ENCODE peak calls at places on chromosomes 16 and 17, in nine cellular contexts. U is GM23248, I is IMR-90, Y is heart right ventricle, K is tibial nerve, H is uterus, T is mesendoderm, J is ovary, Z is transverse colon. C is an unnamed sample. For H3K4me1, the result is how much of the 10 kb centered on the place peaks cover.

GRCh38 chr17:7922499-7923289 is 6.6 kb upstream of the RNF227 start:
- DNase-seq in U (peak), I (peak), Y (peak), K (peak), H (peak), T (peak), J (peak), Z (peak), C (peak)

GRCh38 chr17:44935116-44935515 is 12.5 kb downstream of the KIF18B start:
- DNase-seq in U (no peak), I (no peak), Y (no peak), K (no peak), H (no peak), T (no peak), J (no peak), Z (no peak), C (no peak)

GRCh38 chr17:27762527-27763305 is 37.6 kb downstream of the NOS2 start:
- DNase-seq in U (peak), I (peak), Y (no peak), K (no peak), H (no peak), T (peak), J (no peak), Z (no peak), C (peak)

GRCh38 chr17:73998246-73999220 is 204.9 kb upstream of the RPL38 start:
- DNase-seq in U (peak), I (no peak), Y (peak), K (no peak), H (peak), T (peak), J (no peak), Z (peak), C (peak)

GRCh38 chr17:8628609-8629169 is 1.8 kb downstream of the MYH10 start:
- DNase-seq in U (peak), I (no peak), Y (no peak), K (no peak), H (no peak), T (peak), J (no peak), Z (no peak), C (no peak)

GRCh38 chr16:79929260-79929977 is 328.9 kb upstream of the MAF start:
- DNase-seq in U (no peak), I (no peak), Y (no peak), K (no peak), H (peak), T (no peak), J (no peak), Z (no peak), C (no peak)

GRCh38 chr16:3084969-3085670 is 14.0 kb downstream of the ZSCAN10 start:
- DNase-seq in U (no peak), I (no peak), Y (no peak), K (no peak), H (no peak), T (no peak), J (no peak), Z (no peak), C (no peak)

GRCh38 chr16:20867585-20867984 is 32.6 kb downstream of the DCUN1D3 start:
- DNase-seq in U (peak), I (peak), Y (no peak), K (no peak), H (no peak), T (no peak), J (no peak), Z (no peak), C (no peak)

GRCh38 chr16:70627696-70628095 is 18.7 kb upstream of the IL34 start:
- DNase-seq in U (no peak), I (no peak), Y (no peak), K (no peak), H (no peak), T (no peak), J (no peak), Z (no peak), C (no peak)

GRCh38 chr17:65108152-65108551 is 29.0 kb upstream of the RGS9 start:
- DNase-seq in U (no peak), I (no peak), Y (no peak), K (no peak), H (no peak), T (no peak), J (no peak), Z (no peak), C (no peak)

GRCh38 chr17:39195568-39196160 is 1.8 kb downstream of the CACNB1 start:
- DNase-seq in U (peak), I (no peak), Y (no peak), K (no peak), H (no peak), T (no peak), J (no peak), Z (peak), C (no peak)

GRCh38 chr17:31252741-31253140 is 44.3 kb downstream of the OMG start:
- DNase-seq in U (no peak), I (no peak), Y (no peak), K (no peak), H (no peak), T (no peak), J (no peak), Z (no peak), C (no peak)

GRCh38 chr17:82962163-82962720 is 117.2 kb upstream of the METRNL start:
- DNase-seq in U (peak), I (peak), Y (no peak), K (no peak), H (no peak), T (no peak), J (peak), Z (no peak), C (no peak)

GRCh38 chr16:79294568-79294967 is 306.0 kb downstream of the MAF start:
- DNase-seq in U (no peak), I (no peak), Y (no peak), K (no peak), H (no peak), T (no peak), J (no peak), Z (no peak), C (no peak)

GRCh38 chr17:40900819-40901356 is 15.8 kb upstream of the KRT20 start:
- DNase-seq in U (no peak), I (no peak), Y (no peak), K (no peak), H (no peak), T (no peak), J (no peak), Z (no peak), C (no peak)

GRCh38 chr17:5069724-5070123 is 8.5 kb upstream of the ZFP3 start:
- DNase-seq in U (no peak), I (peak), Y (no peak), K (no peak), H (no peak), T (no peak), J (no peak), Z (no peak), C (no peak)

GRCh38 chr16:68075980-68076379 is 9.2 kb upstream of the NFATC3 start:
- DNase-seq in U (no peak), I (no peak), Y (no peak), K (no peak), H (no peak), T (no peak), J (no peak), Z (no peak), C (no peak)

GRCh38 chr17:73293480-73293911 is 18.3 kb downstream of the CDC42EP4 start:
- DNase-seq in U (peak), I (peak), Y (no peak), K (peak), H (peak), T (no peak), J (peak), Z (peak), C (no peak)

GRCh38 chr16:27237229-27238015 is 31.1 kb downstream of the NSMCE1 start:
- DNase-seq in U (no peak), I (no peak), Y (no peak), K (no peak), H (peak), T (no peak), J (peak), Z (no peak), C (no peak)

GRCh38 chr17:78609198-78609597 is 32.0 kb upstream of the DNAH17 start:
- DNase-seq in U (no peak), I (no peak), Y (no peak), K (no peak), H (no peak), T (no peak), J (no peak), Z (no peak), C (no peak)
- H3K4me3 ChIP-seq in U (no peak), I (no peak), Y (no peak), K (no peak), H (no peak), T (no peak), J (no peak), Z (no peak), C (no peak)

DNA sequence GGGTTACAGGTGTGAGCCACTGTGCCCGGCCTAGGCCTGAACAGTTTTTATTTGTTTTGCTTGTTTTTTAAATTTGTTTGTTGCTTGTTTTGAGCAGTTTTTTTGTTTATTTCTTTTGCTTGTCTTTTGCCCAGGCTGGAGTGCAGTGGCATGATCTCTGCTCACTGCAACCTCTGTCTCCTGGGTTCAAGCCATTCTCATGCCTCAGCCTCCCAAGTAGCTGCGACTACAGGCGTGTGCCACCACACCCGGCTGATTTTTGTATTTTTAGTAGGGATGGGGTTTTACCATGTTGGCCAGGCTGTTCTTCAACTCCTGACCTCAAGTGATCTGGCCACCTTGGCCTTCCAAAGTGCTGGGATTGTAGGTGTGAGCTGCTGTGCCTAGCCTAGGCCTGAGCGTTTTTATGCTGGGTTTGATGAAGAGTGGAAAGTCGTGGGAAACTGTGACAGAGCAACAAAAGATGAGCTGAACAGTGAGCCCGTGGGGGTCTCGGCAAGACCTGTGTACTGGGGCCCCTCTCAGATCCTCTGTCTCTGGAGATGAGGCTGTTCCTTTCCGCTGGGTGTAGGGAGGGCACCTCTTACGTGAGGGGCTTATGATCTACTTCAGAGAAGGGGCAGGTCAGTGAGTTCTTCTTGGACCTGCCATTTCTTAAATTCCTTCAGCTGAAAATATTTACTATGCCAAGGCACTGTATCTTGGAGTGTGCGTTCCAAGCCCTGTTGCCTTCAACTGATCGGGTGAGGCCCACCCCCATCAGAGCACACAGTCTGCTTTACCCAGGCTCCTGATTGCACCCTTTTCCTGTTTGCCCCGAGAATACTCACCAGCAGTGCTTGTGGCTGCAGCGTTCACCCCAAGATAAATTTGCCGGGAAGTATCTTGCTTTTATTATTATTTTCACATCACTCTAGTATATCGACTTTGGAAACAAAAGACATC is 322.1 kb downstream of the SEC14L1 start:
- DNase-seq in U (no peak), I (no peak), Y (no peak), K (no peak), H (no peak), T (no peak), J (no peak), Z (no peak), C (no peak)
- H3K4me1 ChIP-seq in U (under half), I (under half), Y (half or more), K (under half), H (under half), T (under half), J (under half), Z (under half), C (under half)

GRCh38 chr17:48483004-48483403 is 47.8 kb downstream of the HOXB1 start:
- DNase-seq in U (peak), I (no peak), Y (no peak), K (no peak), H (no peak), T (no peak), J (no peak), Z (no peak), C (no peak)

GRCh38 chr17:48484256-48484655 is 46.6 kb downstream of the HOXB1 start:
- DNase-seq in U (peak), I (peak), Y (no peak), K (no peak), H (no peak), T (no peak), J (no peak), Z (no peak), C (no peak)

GRCh38 chr17:48486557-48486956 is 44.3 kb downstream of the HOXB1 start:
- DNase-seq in U (peak), I (peak), Y (no peak), K (no peak), H (no peak), T (peak), J (no peak), Z (no peak), C (no peak)

GRCh38 chr17:48484850-48485249 is 46.0 kb downstream of the HOXB1 start:
- DNase-seq in U (peak), I (peak), Y (no peak), K (no peak), H (no peak), T (no peak), J (no peak), Z (no peak), C (no peak)

GRCh38 chr17:48483471-48484131 is 47.2 kb downstream of the HOXB1 start:
- DNase-seq in U (peak), I (peak), Y (no peak), K (no peak), H (no peak), T (peak), J (no peak), Z (peak), C (peak)
- H3K4me3 ChIP-seq in U (peak), I (no peak), Y (no peak), K (no peak), H (no peak), T (no peak), J (no peak), Z (no peak), C (no peak)

DNA sequence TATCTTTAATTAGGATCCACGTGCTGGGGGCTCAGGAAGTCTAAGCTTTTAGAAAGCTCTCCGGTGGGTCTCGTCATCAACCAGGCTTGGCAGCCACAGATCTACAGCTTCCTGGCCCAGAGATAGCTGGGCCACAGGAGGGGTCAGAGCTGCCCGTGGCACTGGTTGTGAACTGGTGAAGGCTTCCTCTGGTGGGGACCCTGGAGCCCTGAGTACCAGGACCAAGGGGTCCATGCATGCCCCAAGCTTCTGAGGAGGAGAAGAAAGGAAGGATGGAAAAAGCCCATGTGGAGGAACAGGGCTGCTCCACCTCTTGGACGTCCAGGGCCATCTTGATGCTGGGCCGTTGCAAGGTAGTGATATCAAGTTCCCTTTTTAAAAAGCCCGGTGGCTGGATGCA is 13.3 kb downstream of the RMI2 start:
- DNase-seq in U (no peak), I (no peak), Y (no peak), K (no peak), H (no peak), T (no peak), J (no peak), Z (no peak), C (no peak)
- H3K4me1 ChIP-seq in U (half or more), I (half or more), Y (under half), K (under half), H (under half), T (under half), J (under half), Z (under half), C (under half)

GRCh38 chr17:42281571-42282096 is 5.4 kb upstream of the STAT5B start:
- DNase-seq in U (no peak), I (no peak), Y (no peak), K (no peak), H (no peak), T (no peak), J (peak), Z (no peak), C (no peak)

GRCh38 chr17:42277342-42277712 is 1.1 kb upstream of the STAT5B start:
- DNase-seq in U (no peak), I (no peak), Y (no peak), K (no peak), H (no peak), T (no peak), J (no peak), Z (peak), C (no peak)

GRCh38 chr17:42276609-42277341 is 584 bp upstream of the STAT5B start:
- DNase-seq in U (peak), I (peak), Y (peak), K (peak), H (peak), T (peak), J (peak), Z (peak), C (peak)

GRCh38 chr17:42282478-42283080 is 5.7 kb upstream of the STAT5A start:
- DNase-seq in U (no peak), I (no peak), Y (no peak), K (no peak), H (no peak), T (peak), J (peak), Z (no peak), C (no peak)

DNA sequence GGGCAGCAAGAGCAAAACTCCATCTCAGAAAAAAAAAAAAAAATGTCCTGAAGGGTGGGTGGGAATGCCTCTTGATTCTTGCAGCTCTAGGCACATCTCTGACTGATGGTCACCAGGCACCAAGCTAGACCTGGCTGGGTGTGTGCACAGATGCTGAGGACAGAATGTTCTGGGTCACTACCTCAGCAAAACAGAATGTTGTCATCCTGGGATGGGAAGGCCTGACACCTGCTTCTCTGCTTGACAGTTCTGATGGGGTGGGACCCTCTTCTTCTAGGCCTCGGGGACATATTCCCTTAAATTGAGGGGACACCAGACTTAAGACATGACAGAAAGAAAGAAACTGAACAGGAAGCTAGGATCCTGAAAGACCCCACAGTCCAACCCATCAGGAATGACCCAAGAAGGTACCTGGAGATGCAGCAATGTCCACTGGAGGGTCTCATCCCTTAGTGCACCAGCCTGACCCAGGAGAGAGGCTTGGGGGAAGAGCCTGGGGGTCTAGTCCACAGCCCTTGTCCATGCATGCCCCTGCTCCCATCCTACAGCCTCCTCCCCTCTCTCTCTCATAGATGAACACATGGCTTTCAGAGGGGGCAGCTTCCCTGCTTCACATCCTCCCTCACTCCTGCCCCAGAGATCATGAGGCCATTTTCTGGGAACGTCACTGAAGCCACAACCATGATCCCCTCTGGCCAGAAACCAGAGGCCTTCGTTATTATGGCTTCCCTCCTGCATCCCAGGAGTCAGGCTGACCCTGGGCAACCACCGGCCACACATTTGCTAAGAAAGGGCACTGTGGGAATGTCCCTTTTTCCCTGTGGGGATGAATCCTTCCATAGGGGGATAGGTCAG is 3.8 kb upstream of the STAT5B start:
- DNase-seq in U (no peak), I (no peak), Y (no peak), K (no peak), H (no peak), T (no peak), J (peak), Z (no peak), C (no peak)
- H3K4me3 ChIP-seq in U (no peak), I (no peak), Y (no peak), K (no peak), H (no peak), T (no peak), J (no peak), Z (no peak), C (no peak)

DNA sequence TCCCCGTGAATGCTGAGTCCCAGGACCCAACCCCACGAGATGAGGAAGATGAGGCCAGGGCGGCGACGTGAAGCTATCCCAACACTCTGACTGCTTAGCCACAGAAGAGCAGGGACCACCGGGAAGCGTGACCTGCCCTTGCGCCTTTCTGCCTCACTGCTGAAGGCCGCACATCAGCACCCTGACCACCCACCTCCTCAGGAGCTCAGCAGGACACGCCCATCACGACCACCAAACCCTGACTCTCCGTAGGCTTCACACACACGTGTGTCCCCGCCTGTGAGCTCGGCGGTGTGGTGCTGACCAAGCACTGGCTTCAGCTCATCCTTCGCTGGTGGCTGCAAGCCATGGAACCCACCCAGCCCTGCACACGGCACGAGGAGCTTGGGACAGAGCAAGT is 97.8 kb downstream of the ZNF778 start:
- DNase-seq in U (no peak), I (no peak), Y (no peak), K (no peak), H (no peak), T (no peak), J (no peak), Z (no peak), C (no peak)
- H3K4me1 ChIP-seq in U (under half), I (under half), Y (half or more), K (under half), H (under half), T (under half), J (under half), Z (under half), C (half or more)

GRCh38 chr16:75114179-75114945 is 2.2 kb downstream of the LDHD start:
- DNase-seq in U (no peak), I (no peak), Y (no peak), K (no peak), H (no peak), T (no peak), J (peak), Z (no peak), C (no peak)

GRCh38 chr16:75116081-75116910 is at the start of gene LDHD:
- DNase-seq in U (peak), I (no peak), Y (peak), K (peak), H (peak), T (peak), J (peak), Z (peak), C (peak)

GRCh38 chr16:75118943-75119539 is 2.5 kb upstream of the LDHD start:
- DNase-seq in U (no peak), I (no peak), Y (no peak), K (no peak), H (no peak), T (no peak), J (no peak), Z (no peak), C (no peak)

GRCh38 chr16:75114946-75115825 is 1.4 kb downstream of the LDHD start:
- DNase-seq in U (no peak), I (no peak), Y (no peak), K (no peak), H (no peak), T (no peak), J (no peak), Z (no peak), C (no peak)

GRCh38 chr16:75116911-75117245 is 298 bp upstream of the LDHD start:
- DNase-seq in U (no peak), I (no peak), Y (no peak), K (no peak), H (no peak), T (no peak), J (no peak), Z (no peak), C (no peak)
- H3K4me3 ChIP-seq in U (no peak), I (no peak), Y (peak), K (no peak), H (peak), T (no peak), J (peak), Z (no peak), C (no peak)

DNA sequence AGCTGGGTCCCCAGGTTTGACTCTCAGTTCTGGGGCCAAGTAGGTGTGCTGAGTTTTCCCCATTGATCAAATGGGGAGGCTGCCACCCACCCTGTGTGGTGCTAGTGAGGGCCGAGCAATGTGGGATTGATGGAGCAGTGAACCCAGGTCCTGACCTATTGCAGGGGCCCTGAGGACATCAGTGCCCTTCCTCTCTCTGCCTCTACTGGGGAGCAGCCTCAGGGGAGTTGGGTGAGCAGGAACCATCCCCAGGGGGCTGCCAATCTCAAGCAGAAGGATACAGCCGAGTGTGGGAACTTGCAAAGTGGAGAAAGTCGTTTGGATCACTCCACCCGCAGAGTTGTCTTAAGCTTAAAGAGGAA is 45.4 kb downstream of the MYH11 start:
- DNase-seq in U (peak), I (no peak), Y (no peak), K (no peak), H (no peak), T (no peak), J (no peak), Z (no peak), C (no peak)
- H3K4me1 ChIP-seq in U (under half), I (under half), Y (under half), K (under half), H (under half), T (under half), J (under half), Z (under half), C (under half)

C was measured in mucosa of descending colon.